ENCODE peak calls at places on chromosomes 4 and X, in seven cellular contexts. Z is K562, V is SK-N-SH, S is upper lobe of left lung, X is stomach, H is HepG2, J is transverse colon. W is an unnamed sample.

GRCh38 chr4:92021788-92022187 is 282.0 kb upstream of the GRID2 start:
- DNase-seq in Z (no peak), V (no peak), S (no peak), X (no peak), H (no peak), J (no peak), W (no peak)

GRCh38 chr4:10273030-10273429 is 156.4 kb upstream of the WDR1 start:
- DNase-seq in Z (no peak), V (no peak), S (no peak), X (no peak), H (no peak), J (no peak), W (no peak)

GRCh38 chr4:55819634-55820033 is at the start of gene EXOC1L:
- DNase-seq in Z (peak), V (peak), S (peak), X (no peak), H (peak), J (no peak), W (no peak)

GRCh38 chrX:95076449-95076848 is 1402.4 kb downstream of the FAM133A start:
- DNase-seq in Z (no peak), V (peak), S (no peak), X (no peak), H (peak), J (no peak), W (no peak)

GRCh38 chr4:86934147-86934771 is 552 bp upstream of the AFF1 start:
- DNase-seq in Z (no peak), V (peak), S (no peak), X (no peak), H (no peak), J (peak), W (no peak)

GRCh38 chr4:62644372-62644771 is 1444.2 kb downstream of the ADGRL3 start:
- DNase-seq in Z (no peak), V (no peak), S (no peak), X (no peak), H (peak), J (peak), W (no peak)

GRCh38 chr4:144645102-144645469 is 870 bp upstream of the HHIP start:
- DNase-seq in Z (no peak), V (peak), S (peak), X (no peak), H (no peak), J (no peak), W (no peak)

GRCh38 chr4:1864076-1865008 is 6.9 kb upstream of the NSD2 start:
- DNase-seq in Z (no peak), V (no peak), S (peak), X (no peak), H (no peak), J (no peak), W (no peak)

GRCh38 chrX:133951098-133951497 is 34.3 kb downstream of the GPC3 start:
- DNase-seq in Z (no peak), V (no peak), S (no peak), X (no peak), H (no peak), J (no peak), W (no peak)

GRCh38 chr4:168129802-168130201 is 37.5 kb downstream of the ANXA10 start:
- DNase-seq in Z (no peak), V (no peak), S (no peak), X (no peak), H (no peak), J (no peak), W (no peak)

GRCh38 chr4:11072426-11072825 is 356.3 kb downstream of the HS3ST1 start:
- DNase-seq in Z (no peak), V (no peak), S (no peak), X (no peak), H (no peak), J (no peak), W (no peak)

GRCh38 chr4:72666910-72667309 is 97.9 kb upstream of the ADAMTS3 start:
- DNase-seq in Z (no peak), V (no peak), S (no peak), X (no peak), H (no peak), J (no peak), W (no peak)

GRCh38 chr4:54173281-54173912 is 55.7 kb upstream of the PDGFRA start:
- DNase-seq in Z (no peak), V (no peak), S (no peak), X (no peak), H (no peak), J (no peak), W (no peak)

GRCh38 chrX:40864972-40865371 is 129.6 kb upstream of the MED14 start:
- DNase-seq in Z (no peak), V (no peak), S (no peak), X (no peak), H (no peak), J (no peak), W (no peak)

GRCh38 chrX:154733072-154733425 is 17.8 kb downstream of the GAB3 start:
- DNase-seq in Z (no peak), V (no peak), S (no peak), X (no peak), H (no peak), J (no peak), W (no peak)

GRCh38 chr4:42515156-42515884 is 118.0 kb downstream of the SHISA3 start:
- DNase-seq in Z (no peak), V (no peak), S (no peak), X (no peak), H (no peak), J (no peak), W (no peak)

DNA sequence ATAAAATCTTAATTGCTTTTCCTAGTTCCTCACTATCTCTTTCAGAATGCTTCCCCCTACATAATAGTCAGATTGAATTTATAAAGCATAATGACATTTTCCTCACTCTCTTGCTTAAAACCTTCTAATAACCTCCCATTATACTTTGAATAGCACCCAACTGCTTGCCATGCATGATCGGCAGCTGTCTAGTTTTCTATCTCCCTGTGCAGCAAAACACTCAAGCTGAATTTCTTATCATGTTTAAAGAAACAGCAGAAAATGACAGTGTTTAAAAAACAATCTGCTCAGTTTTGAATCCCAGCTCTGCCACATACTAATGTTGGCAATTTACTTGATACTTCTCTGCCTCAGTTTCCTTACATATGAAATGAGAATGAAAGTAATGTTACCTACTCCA is 947.1 kb upstream of the HS3ST1 start:
- DNase-seq in Z (no peak), V (no peak), S (no peak), X (no peak), H (no peak), J (no peak), W (no peak)
- TF ChIP-seq POLR2AphosphoS5 in Z (no peak), V (no peak), S (no peak), X (no peak), H (no peak), J (no peak), W (no peak)

GRCh38 chr4:159937595-159937994 is 834.7 kb downstream of the RAPGEF2 start:
- DNase-seq in Z (no peak), V (no peak), S (no peak), X (no peak), H (no peak), J (no peak), W (no peak)
- TF ChIP-seq EP300 in Z (no peak), V (no peak), S (no peak), X (no peak), H (no peak), J (no peak), W (no peak)

DNA sequence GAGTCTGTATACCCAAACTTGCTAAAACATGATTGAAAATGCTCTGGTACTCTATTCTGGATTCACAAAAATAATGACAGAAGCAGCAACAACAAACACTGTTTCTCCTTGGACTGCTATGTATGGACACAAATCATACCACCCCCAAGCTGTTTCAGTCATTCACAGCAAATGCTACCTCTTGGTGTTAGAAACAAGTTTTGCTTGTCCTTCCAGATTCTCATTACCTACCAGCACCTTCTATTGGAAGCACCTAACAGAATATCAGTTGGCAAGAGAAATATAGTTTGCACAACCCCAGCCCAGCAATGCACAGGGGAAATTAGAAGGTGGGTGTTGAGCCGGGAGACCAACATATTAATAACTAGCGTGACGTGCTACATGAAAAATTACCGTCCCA is 1950.9 kb downstream of the C4orf33 start:
- DNase-seq in Z (no peak), V (no peak), S (no peak), X (no peak), H (no peak), J (no peak), W (no peak)
- TF ChIP-seq CTCF in Z (no peak), V (no peak), S (no peak), X (no peak), H (no peak), J (no peak), W (no peak)

GRCh38 chrX:129523076-129524055 is at the start of gene SMARCA1:
- DNase-seq in Z (peak), V (peak), S (peak), X (peak), H (peak), J (peak), W (peak)
- TF ChIP-seq POLR2AphosphoS5 in Z (no peak), V (peak), S (peak), X (no peak), H (peak), J (no peak), W (no peak)

GRCh38 chr4:153249199-153250154 is 45.2 kb downstream of the TRIM2 start:
- DNase-seq in Z (peak), V (peak), S (peak), X (peak), H (peak), J (peak), W (peak)
- TF ChIP-seq EP300 in Z (no peak), V (no peak), S (no peak), X (no peak), H (no peak), J (no peak), W (no peak)

DNA sequence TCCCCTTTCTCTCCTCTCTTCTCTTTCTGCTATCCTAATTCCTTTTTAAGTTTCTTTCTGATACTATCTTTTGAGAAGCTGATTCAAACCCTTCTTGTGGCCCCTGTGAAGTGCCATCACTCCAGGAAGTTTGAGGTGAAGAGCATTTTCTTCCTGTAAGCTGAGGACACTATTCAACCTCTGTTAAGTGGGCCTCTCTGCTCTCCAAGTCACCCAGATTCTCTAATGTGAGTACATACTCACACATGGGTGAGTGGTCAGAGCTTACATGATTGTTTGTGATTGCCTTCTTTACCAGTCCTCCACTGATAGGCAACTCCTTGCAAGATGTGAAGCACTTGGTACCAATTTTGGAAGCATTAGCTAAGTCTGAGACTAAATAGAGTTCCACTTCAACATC is 18.4 kb upstream of the SMIM10L2A start:
- DNase-seq in Z (no peak), V (no peak), S (no peak), X (no peak), H (no peak), J (no peak), W (no peak)
- TF ChIP-seq CTCF in Z (no peak), V (no peak), S (no peak), X (no peak), H (no peak), J (no peak), W (no peak)